ENCODE peak calls at places on chromosomes 6 and 20, in ten cellular contexts. One of them, this sample, is unnamed.

GRCh38 chr6:118705799-118706481 is 54.5 kb upstream of the CEP85L start:
- DNase-seq in NCI-H1436: no peak
- DNase-seq in NCI-H345: no peak
- DNase-seq in iris pigment epithelial cell: peak
- DNase-seq in AG10803: peak
- DNase-seq in sciatic nerve: no peak
- DNase-seq in GM23248: peak
- DNase-seq in pancreas: no peak
- DNase-seq in retinal pigment epithelial cell: peak
- DNase-seq in NCI-H510A treated with DMSO at 0.1 percent for 48 hours: no peak
- DNase-seq in this sample: no peak

GRCh38 chr6:127077886-127078285 is 40.6 kb upstream of the RSPO3 start:
- DNase-seq in AG10803: no peak
- DNase-seq in NCI-H510A treated with DMSO at 0.1 percent for 48 hours: no peak
- DNase-seq in sciatic nerve: no peak
- DNase-seq in GM23248: no peak
- DNase-seq in retinal pigment epithelial cell: no peak
- DNase-seq in NCI-H345: no peak
- DNase-seq in NCI-H1436: no peak
- DNase-seq in iris pigment epithelial cell: no peak
- DNase-seq in pancreas: no peak
- DNase-seq in this sample: no peak

GRCh38 chr6:89084954-89085353 is 4.4 kb downstream of the PNRC1 start:
- DNase-seq in iris pigment epithelial cell: peak
- DNase-seq in GM23248: no peak
- DNase-seq in NCI-H510A treated with DMSO at 0.1 percent for 48 hours: no peak
- DNase-seq in pancreas: no peak
- DNase-seq in sciatic nerve: no peak
- DNase-seq in AG10803: no peak
- DNase-seq in NCI-H345: no peak
- DNase-seq in retinal pigment epithelial cell: no peak
- DNase-seq in NCI-H1436: no peak
- DNase-seq in this sample: no peak

GRCh38 chr6:104173680-104174079 is 686.0 kb downstream of the HACE1 start:
- DNase-seq in NCI-H1436: no peak
- DNase-seq in iris pigment epithelial cell: no peak
- DNase-seq in GM23248: no peak
- DNase-seq in pancreas: no peak
- DNase-seq in AG10803: no peak
- DNase-seq in NCI-H345: no peak
- DNase-seq in NCI-H510A treated with DMSO at 0.1 percent for 48 hours: no peak
- DNase-seq in retinal pigment epithelial cell: no peak
- DNase-seq in sciatic nerve: no peak
- DNase-seq in this sample: no peak

GRCh38 chr6:40523505-40524172 is 63.5 kb downstream of the LRFN2 start:
- DNase-seq in NCI-H1436: no peak
- DNase-seq in pancreas: no peak
- DNase-seq in AG10803: no peak
- DNase-seq in sciatic nerve: no peak
- DNase-seq in NCI-H510A treated with DMSO at 0.1 percent for 48 hours: no peak
- DNase-seq in GM23248: no peak
- DNase-seq in retinal pigment epithelial cell: no peak
- DNase-seq in NCI-H345: no peak
- DNase-seq in iris pigment epithelial cell: no peak
- DNase-seq in this sample: no peak

GRCh38 chr6:169986848-169987498 is 235.6 kb downstream of the ERMARD start:
- DNase-seq in GM23248: no peak
- DNase-seq in NCI-H510A treated with DMSO at 0.1 percent for 48 hours: no peak
- DNase-seq in AG10803: no peak
- DNase-seq in iris pigment epithelial cell: no peak
- DNase-seq in sciatic nerve: peak
- DNase-seq in NCI-H345: no peak
- DNase-seq in pancreas: no peak
- DNase-seq in retinal pigment epithelial cell: no peak
- DNase-seq in NCI-H1436: no peak
- DNase-seq in this sample: no peak

GRCh38 chr6:4668271-4669179 is 107.7 kb upstream of the CDYL start:
- DNase-seq in pancreas: no peak
- DNase-seq in GM23248: peak
- DNase-seq in NCI-H345: no peak
- DNase-seq in NCI-H1436: no peak
- DNase-seq in sciatic nerve: no peak
- DNase-seq in NCI-H510A treated with DMSO at 0.1 percent for 48 hours: no peak
- DNase-seq in AG10803: no peak
- DNase-seq in retinal pigment epithelial cell: no peak
- DNase-seq in iris pigment epithelial cell: peak
- DNase-seq in this sample: no peak

GRCh38 chr6:40874495-40874894 is 164.5 kb downstream of the UNC5CL start:
- DNase-seq in pancreas: no peak
- DNase-seq in NCI-H345: no peak
- DNase-seq in AG10803: no peak
- DNase-seq in NCI-H510A treated with DMSO at 0.1 percent for 48 hours: no peak
- DNase-seq in GM23248: no peak
- DNase-seq in NCI-H1436: no peak
- DNase-seq in iris pigment epithelial cell: no peak
- DNase-seq in retinal pigment epithelial cell: no peak
- DNase-seq in sciatic nerve: no peak
- DNase-seq in this sample: no peak

GRCh38 chr6:5084192-5084786 is 852 bp upstream of the PPP1R3G start:
- DNase-seq in GM23248: no peak
- DNase-seq in NCI-H345: no peak
- DNase-seq in iris pigment epithelial cell: no peak
- DNase-seq in sciatic nerve: peak
- DNase-seq in AG10803: peak
- DNase-seq in NCI-H510A treated with DMSO at 0.1 percent for 48 hours: no peak
- DNase-seq in NCI-H1436: no peak
- DNase-seq in retinal pigment epithelial cell: no peak
- DNase-seq in pancreas: no peak
- DNase-seq in this sample: no peak

GRCh38 chr6:10082385-10082784 is 332.5 kb downstream of the TFAP2A start:
- DNase-seq in AG10803: no peak
- DNase-seq in sciatic nerve: no peak
- DNase-seq in retinal pigment epithelial cell: no peak
- DNase-seq in NCI-H510A treated with DMSO at 0.1 percent for 48 hours: no peak
- DNase-seq in GM23248: no peak
- DNase-seq in NCI-H345: no peak
- DNase-seq in NCI-H1436: no peak
- DNase-seq in iris pigment epithelial cell: no peak
- DNase-seq in pancreas: no peak
- DNase-seq in this sample: no peak

GRCh38 chr6:113879186-113880096 is 22.3 kb downstream of the MARCKS start:
- DNase-seq in AG10803: peak
- DNase-seq in NCI-H1436: peak
- DNase-seq in GM23248: peak
- DNase-seq in retinal pigment epithelial cell: peak
- DNase-seq in NCI-H345: peak
- DNase-seq in sciatic nerve: no peak
- DNase-seq in pancreas: peak
- DNase-seq in iris pigment epithelial cell: peak
- DNase-seq in NCI-H510A treated with DMSO at 0.1 percent for 48 hours: peak
- DNase-seq in this sample: no peak

GRCh38 chr6:141199074-141199473 is 933.7 kb upstream of the GJE1 start:
- DNase-seq in AG10803: peak
- DNase-seq in NCI-H510A treated with DMSO at 0.1 percent for 48 hours: no peak
- DNase-seq in GM23248: no peak
- DNase-seq in sciatic nerve: no peak
- DNase-seq in NCI-H1436: no peak
- DNase-seq in pancreas: no peak
- DNase-seq in NCI-H345: no peak
- DNase-seq in iris pigment epithelial cell: peak
- DNase-seq in retinal pigment epithelial cell: no peak
- DNase-seq in this sample: no peak

GRCh38 chr20:52954849-52955248 is 17.3 kb upstream of the TSHZ2 start:
- DNase-seq in sciatic nerve: no peak
- DNase-seq in retinal pigment epithelial cell: no peak
- DNase-seq in AG10803: no peak
- DNase-seq in iris pigment epithelial cell: no peak
- DNase-seq in NCI-H510A treated with DMSO at 0.1 percent for 48 hours: no peak
- DNase-seq in NCI-H345: no peak
- DNase-seq in pancreas: no peak
- DNase-seq in GM23248: no peak
- DNase-seq in NCI-H1436: no peak
- DNase-seq in this sample: no peak

GRCh38 chr6:47188588-47189021 is 121.1 kb downstream of the TNFRSF21 start:
- DNase-seq in AG10803: peak
- DNase-seq in retinal pigment epithelial cell: peak
- DNase-seq in NCI-H1436: no peak
- DNase-seq in sciatic nerve: no peak
- DNase-seq in GM23248: peak
- DNase-seq in iris pigment epithelial cell: peak
- DNase-seq in pancreas: peak
- DNase-seq in NCI-H345: no peak
- DNase-seq in NCI-H510A treated with DMSO at 0.1 percent for 48 hours: no peak
- DNase-seq in this sample: no peak

GRCh38 chr6:108587258-108588059 is 26.7 kb downstream of the FOXO3 start:
- DNase-seq in iris pigment epithelial cell: peak
- DNase-seq in NCI-H345: no peak
- DNase-seq in NCI-H1436: no peak
- DNase-seq in GM23248: peak
- DNase-seq in retinal pigment epithelial cell: no peak
- DNase-seq in AG10803: peak
- DNase-seq in pancreas: no peak
- DNase-seq in NCI-H510A treated with DMSO at 0.1 percent for 48 hours: no peak
- DNase-seq in sciatic nerve: no peak
- DNase-seq in this sample: no peak

GRCh38 chr6:155078331-155078745 is 83.2 kb downstream of the TIAM2 start:
- DNase-seq in AG10803: no peak
- DNase-seq in retinal pigment epithelial cell: no peak
- DNase-seq in NCI-H510A treated with DMSO at 0.1 percent for 48 hours: no peak
- DNase-seq in sciatic nerve: no peak
- DNase-seq in pancreas: no peak
- DNase-seq in NCI-H1436: no peak
- DNase-seq in iris pigment epithelial cell: peak
- DNase-seq in NCI-H345: no peak
- DNase-seq in GM23248: no peak
- DNase-seq in this sample: no peak

GRCh38 chr6:118712955-118713354 is 61.6 kb upstream of the CEP85L start:
- DNase-seq in AG10803: peak
- DNase-seq in pancreas: no peak
- DNase-seq in retinal pigment epithelial cell: no peak
- DNase-seq in sciatic nerve: no peak
- DNase-seq in NCI-H510A treated with DMSO at 0.1 percent for 48 hours: no peak
- DNase-seq in iris pigment epithelial cell: peak
- DNase-seq in GM23248: peak
- DNase-seq in NCI-H345: no peak
- DNase-seq in NCI-H1436: no peak
- DNase-seq in this sample: no peak

GRCh38 chr6:139922236-139922635 is 547.8 kb upstream of the CITED2 start:
- DNase-seq in sciatic nerve: no peak
- DNase-seq in pancreas: no peak
- DNase-seq in NCI-H510A treated with DMSO at 0.1 percent for 48 hours: no peak
- DNase-seq in GM23248: no peak
- DNase-seq in AG10803: no peak
- DNase-seq in NCI-H1436: no peak
- DNase-seq in NCI-H345: no peak
- DNase-seq in iris pigment epithelial cell: no peak
- DNase-seq in retinal pigment epithelial cell: no peak
- DNase-seq in this sample: no peak

GRCh38 chr6:20559924-20560551 is 25.8 kb downstream of the CDKAL1 start:
- DNase-seq in NCI-H1436: no peak
- DNase-seq in retinal pigment epithelial cell: no peak
- DNase-seq in NCI-H345: no peak
- DNase-seq in NCI-H510A treated with DMSO at 0.1 percent for 48 hours: no peak
- DNase-seq in AG10803: peak
- DNase-seq in pancreas: no peak
- DNase-seq in iris pigment epithelial cell: no peak
- DNase-seq in sciatic nerve: no peak
- DNase-seq in GM23248: peak
- DNase-seq in this sample: no peak

GRCh38 chr6:134481953-134482352 is 164.0 kb upstream of the SGK1 start:
- DNase-seq in NCI-H510A treated with DMSO at 0.1 percent for 48 hours: no peak
- DNase-seq in NCI-H345: no peak
- DNase-seq in AG10803: no peak
- DNase-seq in iris pigment epithelial cell: no peak
- DNase-seq in retinal pigment epithelial cell: no peak
- DNase-seq in GM23248: no peak
- DNase-seq in sciatic nerve: no peak
- DNase-seq in pancreas: no peak
- DNase-seq in NCI-H1436: no peak
- DNase-seq in this sample: no peak

GRCh38 chr6:90217621-90218496 is 78.8 kb downstream of the BACH2 start:
- DNase-seq in NCI-H510A treated with DMSO at 0.1 percent for 48 hours: no peak
- DNase-seq in iris pigment epithelial cell: peak
- DNase-seq in NCI-H1436: no peak
- DNase-seq in GM23248: no peak
- DNase-seq in NCI-H345: peak
- DNase-seq in sciatic nerve: no peak
- DNase-seq in retinal pigment epithelial cell: no peak
- DNase-seq in pancreas: peak
- DNase-seq in AG10803: no peak
- DNase-seq in this sample: no peak

This sample was measured in Panc1.